ENCODE peak calls at places on chromosomes 12 and 14, in eight cellular contexts. One of them, this sample, is unnamed. For H3K27me3 and H3K36me3, the result is how much of the 10 kb centered on the place peaks cover.

GRCh38 chr12:120373683-120374082 is 4.7 kb upstream of the MSI1 start:
- DNase-seq in testis: no peak
- DNase-seq in HepG2: no peak
- DNase-seq in pancreas: no peak
- DNase-seq in lung: no peak
- DNase-seq in heart right ventricle: no peak
- DNase-seq in A673: no peak
- DNase-seq in lower lobe of right lung: no peak
- DNase-seq in this sample: no peak

GRCh38 chr14:58428011-58428807 is 690 bp downstream of the KIAA0586 start:
- DNase-seq in HepG2: peak
- DNase-seq in lung: no peak
- DNase-seq in testis: peak
- DNase-seq in heart right ventricle: no peak
- DNase-seq in pancreas: no peak
- DNase-seq in A673: peak
- DNase-seq in lower lobe of right lung: no peak
- DNase-seq in this sample: peak

GRCh38 chr14:76870146-76870545 is 43.9 kb downstream of the LRRC74A start:
- DNase-seq in lung: no peak
- DNase-seq in lower lobe of right lung: no peak
- DNase-seq in A673: no peak
- DNase-seq in pancreas: no peak
- DNase-seq in heart right ventricle: no peak
- DNase-seq in testis: no peak
- DNase-seq in HepG2: peak
- DNase-seq in this sample: peak

GRCh38 chr12:113241191-113242017 is 20.1 kb downstream of the TPCN1 start:
- DNase-seq in A673: no peak
- DNase-seq in testis: no peak
- DNase-seq in heart right ventricle: no peak
- DNase-seq in pancreas: peak
- DNase-seq in lower lobe of right lung: no peak
- DNase-seq in lung: no peak
- DNase-seq in HepG2: peak
- DNase-seq in this sample: no peak

GRCh38 chr12:27790179-27790578 is 10.1 kb upstream of the MANSC4 start:
- DNase-seq in lung: no peak
- DNase-seq in testis: no peak
- DNase-seq in A673: no peak
- DNase-seq in heart right ventricle: no peak
- DNase-seq in pancreas: no peak
- DNase-seq in lower lobe of right lung: no peak
- DNase-seq in HepG2: no peak
- DNase-seq in this sample: no peak

GRCh38 chr12:93785262-93786010 is 108.3 kb downstream of the CRADD start:
- DNase-seq in lung: peak
- DNase-seq in pancreas: no peak
- DNase-seq in A673: peak
- DNase-seq in heart right ventricle: peak
- DNase-seq in lower lobe of right lung: no peak
- DNase-seq in testis: peak
- DNase-seq in HepG2: peak
- DNase-seq in this sample: no peak

GRCh38 chr14:33791971-33792370 is 158.9 kb downstream of the EGLN3 start:
- DNase-seq in HepG2: no peak
- DNase-seq in heart right ventricle: no peak
- DNase-seq in lung: no peak
- DNase-seq in lower lobe of right lung: no peak
- DNase-seq in A673: no peak
- DNase-seq in pancreas: no peak
- DNase-seq in testis: no peak
- DNase-seq in this sample: no peak

GRCh38 chr14:97692084-97692483 is 894.9 kb downstream of the VRK1 start:
- DNase-seq in HepG2: no peak
- DNase-seq in testis: no peak
- DNase-seq in A673: no peak
- DNase-seq in lower lobe of right lung: no peak
- DNase-seq in pancreas: no peak
- DNase-seq in heart right ventricle: no peak
- DNase-seq in lung: no peak
- DNase-seq in this sample: no peak

GRCh38 chr14:21494902-21495762 is 16.0 kb downstream of the METTL3 start:
- DNase-seq in A673: no peak
- DNase-seq in heart right ventricle: no peak
- DNase-seq in testis: no peak
- DNase-seq in pancreas: no peak
- DNase-seq in lung: no peak
- DNase-seq in HepG2: no peak
- DNase-seq in lower lobe of right lung: no peak
- DNase-seq in this sample: no peak

GRCh38 chr12:62308201-62308600 is 48.0 kb downstream of the USP15 start:
- DNase-seq in A673: no peak
- DNase-seq in testis: no peak
- DNase-seq in lower lobe of right lung: no peak
- DNase-seq in pancreas: no peak
- DNase-seq in heart right ventricle: no peak
- DNase-seq in lung: no peak
- DNase-seq in HepG2: no peak
- DNase-seq in this sample: no peak

GRCh38 chr14:64195194-64195593 is 99.0 kb downstream of the ESR2 start:
- DNase-seq in lower lobe of right lung: no peak
- DNase-seq in lung: no peak
- DNase-seq in heart right ventricle: no peak
- DNase-seq in testis: no peak
- DNase-seq in A673: no peak
- DNase-seq in HepG2: no peak
- DNase-seq in pancreas: no peak
- DNase-seq in this sample: no peak

GRCh38 chr14:64943981-64944520 is 1.5 kb upstream of the GPX2 start:
- DNase-seq in lung: no peak
- DNase-seq in testis: no peak
- DNase-seq in heart right ventricle: no peak
- DNase-seq in A673: no peak
- DNase-seq in HepG2: no peak
- DNase-seq in lower lobe of right lung: no peak
- DNase-seq in pancreas: no peak
- DNase-seq in this sample: peak

GRCh38 chr12:110199360-110200123 is 75.4 kb downstream of the IFT81 start:
- DNase-seq in lung: no peak
- DNase-seq in A673: peak
- DNase-seq in lower lobe of right lung: no peak
- DNase-seq in pancreas: no peak
- DNase-seq in testis: no peak
- DNase-seq in heart right ventricle: no peak
- DNase-seq in HepG2: peak
- DNase-seq in this sample: peak

GRCh38 chr14:64632056-64632455 is 72.2 kb upstream of the PLEKHG3 start:
- DNase-seq in HepG2: no peak
- DNase-seq in lung: no peak
- DNase-seq in lower lobe of right lung: no peak
- DNase-seq in testis: no peak
- DNase-seq in heart right ventricle: no peak
- DNase-seq in pancreas: no peak
- DNase-seq in A673: no peak
- DNase-seq in this sample: no peak

GRCh38 chr14:80117876-80118275 is 93.4 kb downstream of the DIO2 start:
- DNase-seq in pancreas: no peak
- DNase-seq in heart right ventricle: no peak
- DNase-seq in lower lobe of right lung: no peak
- DNase-seq in lung: no peak
- DNase-seq in HepG2: no peak
- DNase-seq in A673: no peak
- DNase-seq in testis: no peak
- DNase-seq in this sample: no peak

GRCh38 chr14:34103176-34103575 is 152.3 kb upstream of the EGLN3 start:
- DNase-seq in HepG2: peak
- DNase-seq in pancreas: no peak
- DNase-seq in lung: no peak
- DNase-seq in heart right ventricle: no peak
- DNase-seq in testis: no peak
- DNase-seq in A673: no peak
- DNase-seq in lower lobe of right lung: no peak
- DNase-seq in this sample: no peak

GRCh38 chr12:19002192-19002591 is 127.3 kb upstream of the PLEKHA5 start:
- DNase-seq in heart right ventricle: no peak
- DNase-seq in HepG2: no peak
- DNase-seq in lung: no peak
- DNase-seq in A673: peak
- DNase-seq in testis: no peak
- DNase-seq in pancreas: no peak
- DNase-seq in lower lobe of right lung: no peak
- DNase-seq in this sample: no peak

GRCh38 chr12:57161491-57161890 is 14.1 kb upstream of the LRP1-AS start:
- DNase-seq in lower lobe of right lung: no peak
- DNase-seq in pancreas: no peak
- DNase-seq in HepG2: no peak
- DNase-seq in A673: no peak
- DNase-seq in testis: no peak
- DNase-seq in heart right ventricle: no peak
- DNase-seq in lung: no peak
- DNase-seq in this sample: no peak

GRCh38 chr14:96479435-96480146 is 22.6 kb upstream of the PAPOLA start:
- DNase-seq in A673: peak
- DNase-seq in lung: no peak
- DNase-seq in HepG2: peak
- DNase-seq in testis: no peak
- DNase-seq in pancreas: no peak
- DNase-seq in lower lobe of right lung: no peak
- DNase-seq in heart right ventricle: no peak
- DNase-seq in this sample: no peak

GRCh38 chr14:96198430-96199133 is 6.1 kb upstream of the BDKRB2 start:
- DNase-seq in lung: peak
- DNase-seq in A673: no peak
- DNase-seq in testis: no peak
- DNase-seq in HepG2: no peak
- DNase-seq in heart right ventricle: no peak
- DNase-seq in lower lobe of right lung: peak
- DNase-seq in pancreas: no peak
- DNase-seq in this sample: no peak

GRCh38 chr12:102114212-102114611 is 5.7 kb downstream of the NUP37 start:
- DNase-seq in HepG2: no peak
- DNase-seq in lung: no peak
- DNase-seq in A673: no peak
- DNase-seq in heart right ventricle: no peak
- DNase-seq in lower lobe of right lung: no peak
- DNase-seq in pancreas: no peak
- DNase-seq in testis: no peak
- DNase-seq in this sample: no peak

GRCh38 chr12:116171549-116171948 is 105.9 kb downstream of the MED13L start:
- DNase-seq in lower lobe of right lung: no peak
- DNase-seq in A673: no peak
- DNase-seq in heart right ventricle: no peak
- DNase-seq in pancreas: no peak
- DNase-seq in testis: no peak
- DNase-seq in lung: no peak
- DNase-seq in HepG2: no peak
- DNase-seq in this sample: no peak

GRCh38 chr12:19181666-19182426 is 52.3 kb downstream of the PLEKHA5 start:
- DNase-seq in lung: no peak
- DNase-seq in HepG2: no peak
- DNase-seq in testis: no peak
- DNase-seq in A673: peak
- DNase-seq in pancreas: no peak
- DNase-seq in heart right ventricle: no peak
- DNase-seq in lower lobe of right lung: no peak
- DNase-seq in this sample: no peak

GRCh38 chr12:52798671-52799497 is 3.0 kb upstream of the KRT3 start:
- DNase-seq in lower lobe of right lung: no peak
- DNase-seq in HepG2: no peak
- DNase-seq in A673: no peak
- DNase-seq in lung: peak
- DNase-seq in testis: no peak
- DNase-seq in pancreas: no peak
- DNase-seq in heart right ventricle: no peak
- DNase-seq in this sample: no peak

GRCh38 chr12:107844312-107844921 is 69.9 kb downstream of the ASCL4 start:
- DNase-seq in heart right ventricle: no peak
- DNase-seq in lower lobe of right lung: no peak
- DNase-seq in A673: no peak
- DNase-seq in testis: no peak
- DNase-seq in lung: no peak
- DNase-seq in HepG2: no peak
- DNase-seq in pancreas: no peak
- DNase-seq in this sample: peak
- H3K4me3 ChIP-seq in heart right ventricle: peak
- H3K4me3 ChIP-seq in lower lobe of right lung: peak
- H3K4me3 ChIP-seq in A673: no peak
- H3K4me3 ChIP-seq in testis: peak
- H3K4me3 ChIP-seq in lung: peak
- H3K4me3 ChIP-seq in HepG2: peak
- H3K4me3 ChIP-seq in pancreas: peak
- H3K4me3 ChIP-seq in this sample: peak

GRCh38 chr12:48151103-48151771 is 6.1 kb downstream of the ASB8 start:
- DNase-seq in pancreas: no peak
- DNase-seq in HepG2: no peak
- DNase-seq in lung: no peak
- DNase-seq in A673: no peak
- DNase-seq in heart right ventricle: no peak
- DNase-seq in lower lobe of right lung: no peak
- DNase-seq in testis: no peak
- DNase-seq in this sample: no peak

GRCh38 chr12:48143898-48144297 is 13.4 kb downstream of the ASB8 start:
- DNase-seq in testis: no peak
- DNase-seq in pancreas: no peak
- DNase-seq in HepG2: no peak
- DNase-seq in A673: no peak
- DNase-seq in lung: no peak
- DNase-seq in lower lobe of right lung: no peak
- DNase-seq in heart right ventricle: no peak
- DNase-seq in this sample: peak

GRCh38 chr12:48142818-48143674 is 14.3 kb downstream of the ASB8 start:
- DNase-seq in lower lobe of right lung: no peak
- DNase-seq in pancreas: no peak
- DNase-seq in lung: no peak
- DNase-seq in heart right ventricle: no peak
- DNase-seq in A673: no peak
- DNase-seq in testis: no peak
- DNase-seq in HepG2: no peak
- DNase-seq in this sample: peak

GRCh38 chr12:48145981-48146380 is 11.3 kb downstream of the ASB8 start:
- DNase-seq in A673: no peak
- DNase-seq in heart right ventricle: no peak
- DNase-seq in testis: no peak
- DNase-seq in lung: no peak
- DNase-seq in lower lobe of right lung: no peak
- DNase-seq in HepG2: no peak
- DNase-seq in pancreas: no peak
- DNase-seq in this sample: no peak
- H3K27me3 ChIP-seq in A673: under half
- H3K27me3 ChIP-seq in heart right ventricle: under half
- H3K27me3 ChIP-seq in testis: under half
- H3K27me3 ChIP-seq in lung: under half
- H3K27me3 ChIP-seq in lower lobe of right lung: under half
- H3K27me3 ChIP-seq in HepG2: under half
- H3K27me3 ChIP-seq in pancreas: under half
- H3K27me3 ChIP-seq in this sample: under half

GRCh38 chr12:46259713-46260112 is 9.1 kb downstream of the SLC38A1 start:
- DNase-seq in A673: no peak
- DNase-seq in heart right ventricle: no peak
- DNase-seq in lower lobe of right lung: no peak
- DNase-seq in pancreas: no peak
- DNase-seq in lung: no peak
- DNase-seq in HepG2: no peak
- DNase-seq in testis: no peak
- DNase-seq in this sample: no peak
- H3K36me3 ChIP-seq in A673: under half
- H3K36me3 ChIP-seq in heart right ventricle: under half
- H3K36me3 ChIP-seq in lower lobe of right lung: under half
- H3K36me3 ChIP-seq in pancreas: under half
- H3K36me3 ChIP-seq in lung: under half
- H3K36me3 ChIP-seq in HepG2: under half
- H3K36me3 ChIP-seq in testis: under half
- H3K36me3 ChIP-seq in this sample: under half

GRCh38 chr12:69972136-69972535 is 147.1 kb downstream of the MYRFL start:
- DNase-seq in HepG2: no peak
- DNase-seq in heart right ventricle: no peak
- DNase-seq in pancreas: no peak
- DNase-seq in lung: no peak
- DNase-seq in lower lobe of right lung: no peak
- DNase-seq in testis: no peak
- DNase-seq in A673: no peak
- DNase-seq in this sample: no peak
- H3K4me3 ChIP-seq in HepG2: no peak
- H3K4me3 ChIP-seq in heart right ventricle: no peak
- H3K4me3 ChIP-seq in pancreas: no peak
- H3K4me3 ChIP-seq in lung: no peak
- H3K4me3 ChIP-seq in lower lobe of right lung: no peak
- H3K4me3 ChIP-seq in testis: no peak
- H3K4me3 ChIP-seq in A673: no peak
- H3K4me3 ChIP-seq in this sample: no peak

This sample was measured in H7.